ENCODE peak calls at places on chromosome 13, in five cellular contexts. K, Y, G, D and Z are unnamed samples.

GRCh38 chr13:30129411-30129810 is 177.9 kb downstream of the KATNAL1 start:
- DNase-seq in D (no peak), Y (no peak), K (peak), G (no peak), Z (no peak)

GRCh38 chr13:23500858-23501257 is 67.4 kb upstream of the SACS start:
- DNase-seq in G (peak), D (no peak), K (no peak), Y (no peak), Z (no peak)

GRCh38 chr13:33250594-33250993 is 35.0 kb downstream of the STARD13 start:
- DNase-seq in Y (no peak), G (no peak), K (no peak), D (no peak), Z (no peak)

GRCh38 chr13:48775285-48775684 is 121.6 kb downstream of the CYSLTR2 start:
- DNase-seq in G (no peak), Y (no peak), K (no peak), D (no peak), Z (no peak)

GRCh38 chr13:22915442-22916082 is 265.2 kb upstream of the SGCG start:
- DNase-seq in K (peak), Y (no peak), G (peak), D (peak), Z (peak)

GRCh38 chr13:23516706-23517105 is 53.5 kb upstream of the TNFRSF19 start:
- DNase-seq in G (no peak), D (no peak), Y (no peak), K (no peak), Z (no peak)

GRCh38 chr13:43815204-43815603 is 28.4 kb upstream of the ENOX1 start:
- DNase-seq in D (peak), G (peak), Y (no peak), K (no peak), Z (no peak)

GRCh38 chr13:106997696-106998095 is 429.8 kb upstream of the ARGLU1 start:
- DNase-seq in K (no peak), Y (no peak), G (no peak), D (no peak), Z (no peak)

GRCh38 chr13:102289606-102290005 is 112.2 kb downstream of the FGF14 start:
- DNase-seq in G (no peak), Y (no peak), K (no peak), D (no peak), Z (no peak)

GRCh38 chr13:37899753-37900152 is 30.2 kb upstream of the TRPC4 start:
- DNase-seq in D (no peak), G (no peak), K (no peak), Y (no peak), Z (no peak)

GRCh38 chr13:39378293-39378692 is 224.7 kb downstream of the LHFPL6 start:
- DNase-seq in G (no peak), K (no peak), D (no peak), Y (no peak), Z (no peak)

GRCh38 chr13:40994581-40995230 is 24.4 kb downstream of the ELF1 start:
- DNase-seq in D (no peak), G (no peak), K (no peak), Y (no peak), Z (no peak)

GRCh38 chr13:99028890-99029289 is 51.0 kb upstream of the DOCK9 start:
- DNase-seq in G (peak), D (no peak), K (no peak), Y (no peak), Z (no peak)

GRCh38 chr13:101640797-101641400 is 188.4 kb downstream of the ITGBL1 start:
- DNase-seq in D (no peak), K (no peak), G (peak), Y (no peak), Z (no peak)

GRCh38 chr13:98324105-98324504 is 147.0 kb upstream of the RNF113B start:
- DNase-seq in D (no peak), K (no peak), G (no peak), Y (no peak), Z (no peak)

GRCh38 chr13:101217086-101217485 is 199.2 kb downstream of the NALCN start:
- DNase-seq in D (no peak), G (no peak), Y (no peak), K (no peak), Z (no peak)

GRCh38 chr13:46909037-46909436 is 12.2 kb upstream of the HTR2A start:
- DNase-seq in K (no peak), Y (no peak), D (no peak), G (no peak), Z (no peak)

GRCh38 chr13:53165201-53165600 is 136.6 kb downstream of the OLFM4 start:
- DNase-seq in Y (no peak), G (no peak), D (no peak), K (no peak), Z (no peak)

GRCh38 chr13:99993660-99994455 is 12.3 kb downstream of the ZIC2 start:
- DNase-seq in D (no peak), Y (no peak), K (no peak), G (no peak), Z (no peak)

GRCh38 chr13:28741080-28741479 is 22.3 kb upstream of the SLC46A3 start:
- DNase-seq in K (no peak), Y (no peak), D (no peak), G (no peak), Z (no peak)

GRCh38 chr13:98930014-98930625 is 47.7 kb downstream of the DOCK9 start:
- DNase-seq in G (no peak), D (no peak), Y (no peak), K (no peak), Z (no peak)

GRCh38 chr13:71218960-71219359 is 648.0 kb downstream of the DACH1 start:
- DNase-seq in Y (no peak), D (no peak), G (peak), K (no peak), Z (no peak)

GRCh38 chr13:21009036-21009435 is 52.4 kb downstream of the LATS2 start:
- DNase-seq in G (no peak), D (no peak), K (no peak), Y (no peak), Z (no peak)

GRCh38 chr13:80341098-80341701 is at the start of gene SPRY2:
- DNase-seq in Y (peak), G (peak), K (peak), D (peak), Z (no peak)

GRCh38 chr13:80339578-80339840 is 1.4 kb downstream of the SPRY2 start:
- DNase-seq in Y (no peak), K (no peak), D (no peak), G (no peak), Z (no peak)

GRCh38 chr13:80338781-80339577 is 1.9 kb downstream of the SPRY2 start:
- DNase-seq in K (peak), D (peak), Y (peak), G (peak), Z (no peak)

GRCh38 chr13:80340643-80341097 is 256 bp downstream of the SPRY2 start:
- DNase-seq in K (no peak), G (peak), Y (no peak), D (no peak), Z (no peak)

GRCh38 chr13:80339841-80340642 is 884 bp downstream of the SPRY2 start:
- DNase-seq in K (peak), Y (peak), G (peak), D (peak), Z (no peak)
- TF ChIP-seq POLR2A in K (no peak), Y (peak), G (no peak), D (no peak), Z (no peak)

GRCh38 chr13:110886475-110887241 is 28.2 kb downstream of the ANKRD10 start:
- DNase-seq in K (no peak), G (no peak), Y (no peak), D (no peak), Z (no peak)
- TF ChIP-seq POLR2A in K (no peak), G (no peak), Y (no peak), D (no peak), Z (no peak)

DNA sequence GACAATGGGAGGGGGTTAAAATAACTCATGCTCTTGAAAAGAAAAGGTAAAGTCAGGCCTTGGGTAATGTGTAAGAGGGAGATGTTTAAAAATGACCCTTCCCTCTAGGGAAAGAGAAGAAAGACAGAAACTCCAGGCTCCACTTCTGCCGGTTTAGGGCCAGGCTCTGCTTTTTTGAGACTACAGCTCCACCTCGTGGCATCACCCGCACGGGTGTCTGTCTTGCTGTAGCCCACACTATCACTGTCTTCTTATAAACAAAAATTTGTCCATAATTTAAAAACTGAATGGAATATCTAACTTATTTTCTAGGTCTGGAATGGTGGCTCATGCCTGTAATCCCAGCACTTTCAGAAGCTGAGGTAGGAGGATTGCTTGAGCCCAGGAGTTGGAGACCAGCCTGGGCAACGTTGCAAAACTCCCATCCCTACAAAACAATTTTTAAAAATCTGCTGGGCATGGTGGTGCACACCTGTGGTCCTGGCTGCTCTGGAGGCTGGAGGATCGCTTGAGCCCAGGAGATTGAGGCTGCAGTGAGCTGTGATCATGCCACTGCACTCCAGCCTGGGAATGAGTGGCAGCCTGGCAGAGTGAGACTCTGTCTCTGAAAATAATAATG is 65.1 kb upstream of the GTF3A start:
- DNase-seq in Y (peak), G (peak), D (peak), K (peak), Z (peak)
- TF ChIP-seq POLR2A in Y (no peak), G (no peak), D (no peak), K (no peak), Z (no peak)

DNA sequence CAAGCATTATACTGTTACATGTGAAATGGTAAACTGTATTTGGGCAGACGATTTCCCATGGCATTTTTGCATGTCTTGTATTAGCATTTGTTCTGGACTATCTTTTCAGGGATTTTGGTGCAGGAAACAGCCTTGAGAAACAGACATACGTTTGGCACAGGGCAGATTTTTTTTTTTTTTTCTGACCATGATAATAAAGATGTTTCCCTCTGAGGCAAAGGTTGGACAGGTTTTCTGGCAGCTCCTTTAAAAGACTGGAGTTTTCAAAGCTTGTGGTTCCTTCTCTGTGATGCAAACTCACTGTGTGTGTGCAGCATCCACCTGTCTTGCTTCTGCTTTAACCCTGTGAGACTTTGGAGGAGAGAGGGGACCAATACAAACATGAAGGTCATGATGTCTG is 63.0 kb downstream of the NBEA start:
- DNase-seq in G (no peak), D (no peak), Y (no peak), K (no peak), Z (no peak)
- TF ChIP-seq POLR2A in G (no peak), D (no peak), Y (no peak), K (no peak), Z (no peak)

GRCh38 chr13:91358384-91358776 is 10.9 kb downstream of the MIR17HG start:
- DNase-seq in K (no peak), D (no peak), G (no peak), Y (no peak), Z (no peak)
- TF ChIP-seq POLR2A in K (no peak), D (no peak), G (no peak), Y (no peak), Z (no peak)

DNA sequence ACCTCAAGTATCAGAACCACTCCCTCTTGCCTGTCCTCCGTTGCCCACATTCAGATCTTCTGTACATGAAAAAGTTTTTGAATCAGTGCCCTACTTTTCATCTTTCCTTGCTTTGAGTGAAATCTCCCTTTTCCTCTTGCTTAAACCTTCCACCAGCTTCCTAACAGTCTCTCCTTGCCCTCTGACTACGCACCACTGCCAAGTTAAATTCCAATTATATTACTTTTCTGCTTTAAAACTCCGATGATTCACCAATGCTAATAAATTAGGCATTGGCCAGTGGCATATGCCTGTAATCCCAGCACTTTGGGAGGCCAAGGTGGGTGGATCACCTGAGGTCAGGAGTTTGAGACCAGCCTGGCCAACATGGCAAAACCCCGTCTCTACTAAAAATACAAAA is 30.7 kb upstream of the RFXAP start:
- DNase-seq in D (no peak), G (no peak), K (no peak), Y (no peak), Z (no peak)
- TF ChIP-seq POLR2A in D (no peak), G (no peak), K (no peak), Y (no peak), Z (no peak)

GRCh38 chr13:75480691-75481175 is 1.2 kb downstream of the TBC1D4 start:
- DNase-seq in G (peak), D (peak), Y (no peak), K (peak), Z (peak)
- TF ChIP-seq POLR2A in G (no peak), D (no peak), Y (no peak), K (peak), Z (peak)

DNA sequence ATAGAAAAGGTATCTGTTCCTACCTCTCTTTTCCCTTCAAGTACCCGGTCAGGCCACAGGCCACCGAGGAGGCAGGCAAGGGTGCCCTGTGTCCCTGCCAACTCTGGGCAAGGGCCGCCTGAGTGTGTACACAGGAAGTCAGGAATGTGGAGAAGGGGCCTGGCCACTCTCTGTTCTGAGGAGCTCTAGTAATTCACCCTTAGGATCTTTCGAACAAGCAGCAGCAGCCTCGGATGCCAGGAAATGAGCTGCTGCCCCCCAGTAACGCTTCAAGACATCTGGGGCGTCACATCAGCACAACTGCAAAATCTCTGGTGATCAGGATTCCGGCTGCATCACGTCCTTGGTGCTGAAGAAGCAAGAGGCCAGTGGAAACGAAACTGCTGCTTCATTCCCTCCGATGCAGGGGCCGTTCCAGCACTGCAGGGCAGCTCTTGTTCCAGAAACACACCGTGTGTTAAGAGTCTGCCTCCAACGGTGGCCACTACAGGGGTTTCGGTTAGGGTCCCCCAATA is 2.0 kb downstream of the RAB20 start:
- DNase-seq in Y (no peak), G (no peak), D (no peak), K (peak), Z (no peak)
- TF ChIP-seq POLR2A in Y (peak), G (no peak), D (no peak), K (no peak), Z (no peak)